ENCODE peak calls at places on chromosome 5, in seven cellular contexts. W is mucosa of descending colon; M is effector memory CD4-positive, alpha-beta T cell; H is hepatocyte; U is AG09309; Q is AG10803; B is fibroblast of lung. X is an unnamed sample.

GRCh38 chr5:1757511-1757910 is 42.1 kb downstream of the MRPL36 start:
- DNase-seq in W (no peak), M (no peak), H (no peak), U (no peak), Q (no peak), B (no peak), X (no peak)

GRCh38 chr5:143533978-143534763 is 130.7 kb upstream of the NR3C1 start:
- DNase-seq in W (no peak), M (no peak), H (no peak), U (no peak), Q (no peak), B (no peak), X (no peak)

GRCh38 chr5:43037929-43038510 is 2.1 kb downstream of the ANXA2R start:
- DNase-seq in W (no peak), M (peak), H (no peak), U (no peak), Q (peak), B (peak), X (no peak)

GRCh38 chr5:116528519-116529234 is 45.9 kb downstream of the SEMA6A start:
- DNase-seq in W (no peak), M (no peak), H (no peak), U (no peak), Q (no peak), B (no peak), X (no peak)

GRCh38 chr5:28542968-28543367 is 1504.6 kb upstream of the CDH9 start:
- DNase-seq in W (no peak), M (no peak), H (no peak), U (no peak), Q (no peak), B (peak), X (peak)

GRCh38 chr5:56077796-56078233 is 83.1 kb upstream of the IL6ST start:
- DNase-seq in W (no peak), M (no peak), H (no peak), U (no peak), Q (no peak), B (no peak), X (no peak)

GRCh38 chr5:110807174-110807573 is 68.4 kb downstream of the SLC25A46 start:
- DNase-seq in W (peak), M (no peak), H (peak), U (no peak), Q (no peak), B (peak), X (no peak)

GRCh38 chr5:668299-668995 is 24.7 kb downstream of the TPPP start:
- DNase-seq in W (no peak), M (no peak), H (no peak), U (no peak), Q (no peak), B (no peak), X (no peak)

GRCh38 chr5:136886623-136887022 is 521.3 kb upstream of the TRPC7 start:
- DNase-seq in W (no peak), M (no peak), H (no peak), U (no peak), Q (no peak), B (no peak), X (no peak)

GRCh38 chr5:15645376-15645775 is 145.4 kb downstream of the FBXL7 start:
- DNase-seq in W (no peak), M (no peak), H (no peak), U (no peak), Q (peak), B (peak), X (no peak)

GRCh38 chr5:122656107-122656506 is 118.8 kb upstream of the SNX2 start:
- DNase-seq in W (no peak), M (no peak), H (no peak), U (no peak), Q (no peak), B (peak), X (peak)

GRCh38 chr5:169423580-169424278 is 122.8 kb upstream of the SLIT3 start:
- DNase-seq in W (no peak), M (no peak), H (no peak), U (no peak), Q (no peak), B (no peak), X (no peak)

GRCh38 chr5:169299146-169299545 is 1.8 kb downstream of the SLIT3 start:
- DNase-seq in W (no peak), M (no peak), H (no peak), U (no peak), Q (peak), B (peak), X (no peak)

GRCh38 chr5:66356011-66356565 is 212.0 kb downstream of the SREK1 start:
- DNase-seq in W (no peak), M (no peak), H (no peak), U (peak), Q (peak), B (no peak), X (no peak)

GRCh38 chr5:90366972-90367371 is 42.6 kb downstream of the CETN3 start:
- DNase-seq in W (no peak), M (no peak), H (no peak), U (no peak), Q (no peak), B (no peak), X (no peak)

GRCh38 chr5:147892696-147893296 is 13.5 kb downstream of the C5orf46 start:
- DNase-seq in W (peak), M (no peak), H (no peak), U (no peak), Q (no peak), B (no peak), X (no peak)

GRCh38 chr5:56947052-56947451 is 4.9 kb downstream of the MIER3 start:
- DNase-seq in W (no peak), M (no peak), H (no peak), U (no peak), Q (no peak), B (no peak), X (no peak)

GRCh38 chr5:159581502-159582249 is 251.4 kb upstream of the IL12B start:
- DNase-seq in W (no peak), M (no peak), H (no peak), U (peak), Q (peak), B (peak), X (peak)

GRCh38 chr5:120901199-120901598 is 437.1 kb downstream of the PRR16 start:
- DNase-seq in W (no peak), M (no peak), H (no peak), U (no peak), Q (peak), B (peak), X (no peak)

GRCh38 chr5:135881244-135881643 is 14.4 kb downstream of the IL9 start:
- DNase-seq in W (no peak), M (no peak), H (no peak), U (no peak), Q (no peak), B (no peak), X (no peak)

GRCh38 chr5:118937393-118938061 is 50.8 kb downstream of the DTWD2 start:
- DNase-seq in W (no peak), M (no peak), H (no peak), U (no peak), Q (no peak), B (peak), X (peak)

GRCh38 chr5:96257904-96258303 is 175.1 kb downstream of the PCSK1 start:
- DNase-seq in W (no peak), M (no peak), H (no peak), U (no peak), Q (peak), B (peak), X (no peak)

GRCh38 chr5:103587185-103587748 is 24.7 kb upstream of the NUDT12 start:
- DNase-seq in W (no peak), M (no peak), H (peak), U (no peak), Q (peak), B (peak), X (peak)

GRCh38 chr5:66440202-66440680 is 156.0 kb upstream of the MAST4 start:
- DNase-seq in W (no peak), M (no peak), H (peak), U (peak), Q (peak), B (peak), X (no peak)

GRCh38 chr5:138352722-138353549 is 451 bp downstream of the KDM3B start:
- DNase-seq in W (peak), M (peak), H (peak), U (no peak), Q (peak), B (peak), X (no peak)

GRCh38 chr5:59038169-59039002 is 455.5 kb downstream of the RAB3C start:
- DNase-seq in W (no peak), M (no peak), H (peak), U (no peak), Q (peak), B (peak), X (no peak)

GRCh38 chr5:65102826-65103673 is 334.3 kb downstream of the CWC27 start:
- DNase-seq in W (peak), M (peak), H (peak), U (no peak), Q (peak), B (peak), X (no peak)

GRCh38 chr5:138466058-138466899 is 1.0 kb downstream of the EGR1 start:
- DNase-seq in W (peak), M (no peak), H (peak), U (peak), Q (peak), B (peak), X (no peak)

GRCh38 chr5:134430001-134430569 is 18.4 kb upstream of the CDKN2AIPNL start:
- DNase-seq in W (no peak), M (no peak), H (no peak), U (no peak), Q (no peak), B (no peak), X (no peak)

GRCh38 chr5:81782811-81783210 is 31.9 kb upstream of the SSBP2 start:
- DNase-seq in W (no peak), M (no peak), H (no peak), U (no peak), Q (no peak), B (peak), X (no peak)

GRCh38 chr5:62578540-62578939 is at the start of gene LRRC70:
- DNase-seq in W (no peak), M (no peak), H (peak), U (no peak), Q (peak), B (peak), X (peak)

GRCh38 chr5:163789870-163790269 is 284.5 kb downstream of the MAT2B start:
- DNase-seq in W (no peak), M (no peak), H (no peak), U (no peak), Q (no peak), B (peak), X (no peak)

GRCh38 chr5:139662617-139663016 is 14.5 kb downstream of the CXXC5 start:
- DNase-seq in W (no peak), M (no peak), H (no peak), U (no peak), Q (no peak), B (no peak), X (no peak)

GRCh38 chr5:135631356-135631755 is 52.6 kb upstream of the CXCL14 start:
- DNase-seq in W (no peak), M (no peak), H (no peak), U (no peak), Q (no peak), B (no peak), X (no peak)

DNA sequence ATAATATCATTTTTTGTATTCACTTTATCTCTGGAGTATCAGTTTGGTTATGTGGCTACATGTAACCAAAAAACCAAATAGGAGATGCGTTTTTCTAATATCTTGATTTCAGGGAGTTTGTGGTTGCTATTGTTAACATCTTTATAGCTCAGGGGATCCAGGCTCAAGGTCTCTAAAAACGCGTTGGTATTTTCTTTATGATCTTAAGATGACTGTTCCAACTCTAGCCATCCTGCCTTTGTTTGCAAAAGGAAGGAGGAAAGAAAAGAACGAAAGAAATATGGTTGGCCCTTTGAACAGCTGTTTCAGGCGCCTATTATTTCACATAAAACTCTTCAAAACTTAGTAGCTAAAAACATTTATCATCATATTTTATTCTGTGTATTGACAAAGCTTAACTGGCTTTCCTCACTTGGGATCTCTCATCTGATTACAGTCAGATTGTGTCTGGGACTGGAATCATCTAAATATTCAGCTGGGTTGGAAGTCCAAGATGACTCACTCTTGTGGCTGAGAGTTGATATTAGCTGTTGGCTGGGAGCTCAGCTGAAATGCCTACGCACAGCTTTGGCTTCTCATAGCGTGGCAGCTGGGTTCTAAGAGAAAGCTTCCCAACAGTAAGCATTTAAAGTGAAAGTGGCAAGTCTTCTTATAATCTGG is 60.1 kb downstream of the FAM174A start:
- DNase-seq in W (no peak), M (no peak), H (peak), U (peak), Q (peak), B (peak), X (peak)
- H3K4me3 ChIP-seq in W (no peak), M (no peak), H (no peak), U (no peak), Q (peak), B (peak), X (no peak)

DNA sequence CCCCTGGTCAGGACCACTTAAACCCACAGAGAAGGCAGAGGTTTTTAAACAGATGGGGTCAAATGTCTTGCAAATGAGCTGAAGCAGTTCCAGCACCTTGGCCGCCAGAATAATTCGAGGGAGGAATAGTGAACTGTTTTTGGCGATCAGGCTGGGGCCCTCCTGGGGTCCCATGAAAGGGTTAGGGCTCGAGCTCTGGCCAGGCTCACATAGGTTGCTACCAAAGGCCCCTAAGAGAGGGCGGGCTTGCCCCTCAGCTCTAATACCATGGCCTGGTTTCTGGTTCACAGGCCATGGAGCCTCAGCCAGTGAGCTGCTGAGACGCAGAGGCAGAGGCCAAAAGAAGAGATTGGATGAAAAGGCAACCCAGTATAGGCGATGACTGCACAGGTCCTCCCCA is 74.8 kb upstream of the UBTD2 start:
- DNase-seq in W (no peak), M (no peak), H (no peak), U (no peak), Q (no peak), B (no peak), X (no peak)
- H3K4me3 ChIP-seq in W (no peak), M (no peak), H (no peak), U (no peak), Q (no peak), B (no peak), X (no peak)

GRCh38 chr5:141966275-141966962 is 2.5 kb upstream of the RNF14 start:
- DNase-seq in W (no peak), M (no peak), H (no peak), U (no peak), Q (no peak), B (no peak), X (no peak)
- H3K4me3 ChIP-seq in W (no peak), M (no peak), H (no peak), U (no peak), Q (no peak), B (no peak), X (no peak)

DNA sequence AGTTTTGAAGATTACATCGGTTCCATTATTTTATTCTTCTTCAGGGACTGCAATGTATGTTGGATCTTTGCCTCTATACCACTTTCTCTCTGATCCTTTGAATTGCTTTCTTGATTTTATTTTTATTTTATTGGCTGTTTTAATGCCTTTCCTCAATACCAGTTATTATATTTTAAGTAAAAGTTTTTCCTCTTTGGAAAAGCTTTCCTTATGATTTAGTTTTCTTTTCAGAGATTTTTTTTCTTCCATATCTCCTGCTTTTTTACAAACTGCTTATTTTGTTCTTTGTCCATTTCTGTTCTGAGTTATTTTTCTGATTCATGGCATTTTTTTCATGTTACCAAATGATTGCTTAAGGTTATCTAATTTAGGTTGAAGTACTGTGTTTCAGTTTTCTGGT is 11.5 kb downstream of the ZMAT2 start:
- DNase-seq in W (no peak), M (no peak), H (no peak), U (no peak), Q (no peak), B (no peak), X (no peak)
- H3K4me3 ChIP-seq in W (no peak), M (no peak), H (no peak), U (no peak), Q (no peak), B (no peak), X (no peak)

GRCh38 chr5:14580037-14581034 is 1.3 kb upstream of the OTULINL start:
- DNase-seq in W (no peak), M (no peak), H (peak), U (peak), Q (peak), B (peak), X (no peak)

GRCh38 chr5:14581333-14581890 is at the start of gene OTULINL:
- DNase-seq in W (peak), M (peak), H (peak), U (no peak), Q (peak), B (peak), X (peak)

GRCh38 chr5:14584848-14585247 is 3.3 kb downstream of the OTULINL start:
- DNase-seq in W (no peak), M (no peak), H (no peak), U (no peak), Q (no peak), B (no peak), X (no peak)

GRCh38 chr5:14581891-14582796 is 552 bp downstream of the OTULINL start:
- DNase-seq in W (peak), M (peak), H (peak), U (no peak), Q (no peak), B (peak), X (no peak)

GRCh38 chr5:14582797-14583137 is 1.2 kb downstream of the OTULINL start:
- DNase-seq in W (no peak), M (no peak), H (peak), U (no peak), Q (no peak), B (no peak), X (no peak)
- H3K4me3 ChIP-seq in W (no peak), M (peak), H (no peak), U (no peak), Q (peak), B (peak), X (no peak)

GRCh38 chr5:177301503-177302165 is 1.9 kb downstream of the RAB24 start:
- DNase-seq in W (peak), M (no peak), H (no peak), U (no peak), Q (no peak), B (no peak), X (no peak)
- H3K4me3 ChIP-seq in W (no peak), M (no peak), H (no peak), U (no peak), Q (peak), B (peak), X (no peak)

GRCh38 chr5:126648471-126648870 is 47.7 kb downstream of the PHAX start:
- DNase-seq in W (no peak), M (no peak), H (no peak), U (no peak), Q (no peak), B (no peak), X (no peak)
- H3K4me3 ChIP-seq in W (no peak), M (no peak), H (no peak), U (no peak), Q (no peak), B (no peak), X (no peak)

DNA sequence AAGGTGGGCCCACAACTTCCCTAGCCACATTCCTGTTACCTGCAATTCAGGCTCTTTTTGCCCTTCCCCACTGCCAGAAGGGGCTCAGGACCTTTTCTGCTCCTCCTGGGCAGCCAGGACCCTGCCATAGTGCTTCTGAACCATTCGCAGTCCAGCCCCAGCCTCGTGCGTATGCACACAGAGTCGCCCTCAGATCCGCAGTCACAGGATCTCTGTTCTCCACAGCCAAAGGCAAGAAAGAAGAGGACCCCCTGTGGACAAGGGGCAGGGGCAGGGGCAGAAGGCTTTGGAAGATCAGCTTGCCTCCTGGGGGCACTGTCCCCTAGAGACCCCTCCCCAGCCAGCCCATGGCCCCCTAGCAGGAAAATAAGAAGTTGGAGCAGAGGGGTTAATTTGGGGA is 82.8 kb downstream of the PCDH1 start:
- DNase-seq in W (no peak), M (no peak), H (no peak), U (no peak), Q (no peak), B (no peak), X (no peak)
- H3K4me3 ChIP-seq in W (no peak), M (no peak), H (no peak), U (no peak), Q (no peak), B (no peak), X (no peak)

GRCh38 chr5:5017827-5018559 is 122.1 kb upstream of the ADAMTS16 start:
- DNase-seq in W (no peak), M (no peak), H (no peak), U (peak), Q (peak), B (no peak), X (no peak)
- H3K4me3 ChIP-seq in W (no peak), M (no peak), H (no peak), U (no peak), Q (no peak), B (no peak), X (no peak)

X was measured in retinal pigment epithelial cell.